ENCODE peak calls at places on chromosomes 5 and 9, in seven cellular contexts. U, A, V, P, I, C and F are unnamed samples.

GRCh38 chr5:36398137-36398536 is 96.4 kb upstream of the RANBP3L start:
- DNase-seq in C (peak), U (no peak), P (peak), A (peak), V (no peak), I (no peak), F (no peak)

GRCh38 chr9:16267336-16268036 is 603.0 kb downstream of the BNC2 start:
- DNase-seq in A (peak), U (no peak), I (no peak), V (no peak), C (peak), P (peak), F (no peak)

GRCh38 chr9:93154293-93154903 is 20.3 kb upstream of the NINJ1 start:
- DNase-seq in C (peak), A (peak), U (peak), V (peak), I (no peak), P (peak), F (no peak)

GRCh38 chr9:133048595-133048994 is 13.2 kb upstream of the CEL start:
- DNase-seq in I (no peak), A (peak), C (no peak), U (peak), V (no peak), P (peak), F (no peak)

GRCh38 chr9:111662851-111663823 is 1.7 kb downstream of the GNG10 start:
- DNase-seq in V (no peak), P (no peak), C (no peak), I (no peak), U (peak), A (no peak), F (no peak)

GRCh38 chr5:116453920-116454319 is 120.7 kb downstream of the SEMA6A start:
- DNase-seq in P (no peak), V (no peak), A (no peak), I (no peak), C (peak), U (no peak), F (no peak)

GRCh38 chr9:85425153-85425611 is 316.6 kb downstream of the AGTPBP1 start:
- DNase-seq in V (peak), C (peak), P (peak), U (peak), A (peak), I (no peak), F (no peak)

GRCh38 chr9:117523531-117524153 is 108.8 kb upstream of the ASTN2 start:
- DNase-seq in V (no peak), U (no peak), I (no peak), A (no peak), C (no peak), P (no peak), F (no peak)

GRCh38 chr5:149724130-149724850 is 5.8 kb upstream of the PPARGC1B start:
- DNase-seq in I (no peak), V (peak), U (no peak), A (no peak), P (no peak), C (no peak), F (no peak)

GRCh38 chr9:21989440-21990189 is 4.6 kb downstream of the CDKN2A start:
- DNase-seq in A (no peak), P (no peak), I (no peak), C (no peak), U (peak), V (no peak), F (no peak)

GRCh38 chr5:146744358-146744757 is 134.2 kb downstream of the PPP2R2B start:
- DNase-seq in U (no peak), A (no peak), I (no peak), C (no peak), P (peak), V (no peak), F (no peak)

GRCh38 chr9:108547736-108548135 is 308.1 kb downstream of the ACTL7B start:
- DNase-seq in P (no peak), C (no peak), I (no peak), U (no peak), A (no peak), V (no peak), F (no peak)

GRCh38 chr5:142000709-142001484 is 11.9 kb downstream of the GNPDA1 start:
- DNase-seq in U (peak), V (no peak), P (peak), A (peak), C (peak), I (no peak), F (no peak)

GRCh38 chr5:140312067-140312790 is 9.3 kb upstream of the PFDN1 start:
- DNase-seq in C (no peak), A (peak), I (no peak), P (peak), V (no peak), U (no peak), F (no peak)

GRCh38 chr9:75000835-75001234 is 27.3 kb downstream of the CARNMT1 start:
- DNase-seq in U (no peak), P (no peak), C (no peak), V (peak), A (no peak), I (no peak), F (no peak)

GRCh38 chr9:75001719-75002421 is 26.2 kb downstream of the CARNMT1 start:
- DNase-seq in P (peak), U (no peak), I (no peak), C (peak), V (peak), A (peak), F (no peak)

GRCh38 chr9:75002422-75003023 is 25.6 kb downstream of the CARNMT1 start:
- DNase-seq in I (no peak), P (no peak), V (no peak), C (no peak), A (no peak), U (no peak), F (no peak)
- TF ChIP-seq CTCF in I (peak), P (no peak), V (no peak), C (no peak), A (peak), U (no peak), F (peak)

GRCh38 chr5:6868170-6868569 is 154.9 kb downstream of the TENT4A start:
- DNase-seq in A (no peak), U (no peak), C (no peak), P (no peak), I (no peak), V (no peak), F (no peak)
- TF ChIP-seq CTCF in A (no peak), U (no peak), C (peak), P (no peak), I (no peak), V (no peak), F (no peak)

DNA sequence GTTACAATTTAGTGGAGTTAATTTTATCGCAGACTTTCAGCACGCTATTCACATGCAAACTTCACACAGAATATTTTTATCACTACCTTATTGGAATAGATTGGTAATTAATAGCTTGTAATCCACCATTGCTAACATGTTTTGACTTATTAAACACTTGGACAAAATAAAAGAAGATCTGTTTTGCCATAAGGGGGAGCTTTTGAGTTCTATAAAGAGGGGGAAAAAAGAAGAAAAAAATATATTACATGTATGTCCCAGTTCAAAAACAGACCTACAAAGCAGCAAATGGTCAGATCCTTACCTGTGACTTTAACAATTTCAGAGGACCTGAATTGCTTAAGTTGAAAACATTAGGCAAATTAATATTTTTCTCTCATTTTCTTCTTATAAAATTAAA is 1.2 kb upstream of the PAPPA start:
- DNase-seq in C (peak), V (no peak), A (peak), P (peak), I (no peak), U (no peak), F (no peak)
- TF ChIP-seq CTCF in C (no peak), V (no peak), A (peak), P (peak), I (peak), U (no peak), F (peak)

GRCh38 chr5:113329981-113330380 is 104.8 kb downstream of the TSSK1B start:
- DNase-seq in P (no peak), U (no peak), A (no peak), I (no peak), V (no peak), C (no peak), F (no peak)

GRCh38 chr5:113331201-113331551 is 103.6 kb downstream of the TSSK1B start:
- DNase-seq in A (no peak), P (peak), V (no peak), C (no peak), U (no peak), I (no peak), F (no peak)

GRCh38 chr5:113325054-113325453 is 109.7 kb downstream of the TSSK1B start:
- DNase-seq in I (no peak), A (no peak), U (no peak), C (no peak), V (no peak), P (no peak), F (no peak)

GRCh38 chr5:113330533-113331200 is 104.1 kb downstream of the TSSK1B start:
- DNase-seq in I (no peak), C (peak), A (no peak), V (peak), P (peak), U (no peak), F (no peak)
- TF ChIP-seq CTCF in I (peak), C (peak), A (peak), V (no peak), P (peak), U (no peak), F (peak)

GRCh38 chr5:32707394-32707997 is 3.6 kb upstream of the NPR3 start:
- DNase-seq in V (peak), C (peak), U (no peak), P (peak), I (no peak), A (peak), F (no peak)
- TF ChIP-seq CTCF in V (no peak), C (peak), U (no peak), P (peak), I (peak), A (peak), F (peak)

GRCh38 chr9:30048396-30048795 is 2336.0 kb upstream of the ACO1 start:
- DNase-seq in C (no peak), A (no peak), P (no peak), V (no peak), I (no peak), U (no peak), F (no peak)
- TF ChIP-seq CTCF in C (no peak), A (no peak), P (no peak), V (no peak), I (no peak), U (no peak), F (no peak)